ENCODE peak calls at places on chromosomes 1 and 21, in four cellular contexts. D is effector memory CD4-positive, alpha-beta T cell; G is activated naive CD8-positive, alpha-beta T cell treated with anti-CD3 and anti-CD28 coated beads for 36 hours; O is activated CD8-positive, alpha-beta memory T cell treated with anti-CD3 and anti-CD28 coated beads, Interleukin-2, amount 50 U/mL, for 4 hours. T is an unnamed sample.

GRCh38 chr1:116934586-116935207 is 25.0 kb downstream of the PTGFRN start:
- DNase-seq in D (no peak), G (no peak), O (no peak), T (no peak)

GRCh38 chr1:224676613-224677012 is 60.5 kb downstream of the CNIH3 start:
- DNase-seq in D (no peak), G (no peak), O (no peak), T (no peak)

GRCh38 chr21:15534450-15534886 is 195.3 kb upstream of the USP25 start:
- DNase-seq in D (no peak), G (no peak), O (no peak), T (no peak)

GRCh38 chr1:64537942-64538341 is 68.0 kb downstream of the CACHD1 start:
- DNase-seq in D (no peak), G (peak; percentile 39), O (no peak), T (peak; percentile 15)

GRCh38 chr1:174764186-174764585 is 235.6 kb upstream of the CACYBP start:
- DNase-seq in D (no peak), G (no peak), O (no peak), T (no peak)

GRCh38 chr21:17455451-17455850 is 57.4 kb upstream of the CXADR start:
- DNase-seq in D (no peak), G (no peak), O (no peak), T (no peak)

GRCh38 chr1:54287821-54288220 is 87.9 kb downstream of the MRPL37 start:
- DNase-seq in D (no peak), G (no peak), O (no peak), T (no peak)

GRCh38 chr1:172613294-172613693 is 45.6 kb upstream of the FASLG start:
- DNase-seq in D (no peak), G (no peak), O (no peak), T (no peak)

GRCh38 chr1:33577663-33578062 is 105.2 kb downstream of the ZSCAN20 start:
- DNase-seq in D (no peak), G (no peak), O (no peak), T (no peak)

GRCh38 chr1:87706198-87706597 is 377.5 kb downstream of the LMO4 start:
- DNase-seq in D (no peak), G (no peak), O (no peak), T (no peak)

GRCh38 chr1:110412576-110412975 is 5.1 kb upstream of the LAMTOR5 start:
- DNase-seq in D (peak; percentile 10), G (peak; percentile 58), O (peak; percentile 61), T (peak; percentile 71)

GRCh38 chr1:21587602-21587953 is 78.4 kb downstream of the ALPL start:
- DNase-seq in D (no peak), G (no peak), O (no peak), T (no peak)

GRCh38 chr1:245169391-245169790 is 14.6 kb downstream of the KIF26B start:
- DNase-seq in D (no peak), G (no peak), O (no peak), T (no peak)

GRCh38 chr21:43193651-43194302 is 25.0 kb downstream of the CRYAA start:
- DNase-seq in D (no peak), G (no peak), O (peak; percentile 8), T (no peak)

GRCh38 chr1:53369034-53369750 is 41.3 kb upstream of the LRP8 start:
- DNase-seq in D (no peak), G (no peak), O (peak; percentile 12), T (no peak)

GRCh38 chr1:228293816-228294500 is 86.1 kb downstream of the OBSCN start:
- DNase-seq in D (no peak), G (no peak), O (no peak), T (no peak)

GRCh38 chr1:240242601-240243144 is 151.0 kb downstream of the FMN2 start:
- DNase-seq in D (no peak), G (no peak), O (no peak), T (no peak)

GRCh38 chr1:203440780-203441179 is 34.8 kb upstream of the PRELP start:
- DNase-seq in D (no peak), G (no peak), O (no peak), T (peak; percentile 9)

GRCh38 chr1:210739627-210740026 is 394.3 kb downstream of the KCNH1 start:
- DNase-seq in D (no peak), G (no peak), O (no peak), T (no peak)

GRCh38 chr1:5933676-5934057 is 58.6 kb downstream of the NPHP4 start:
- DNase-seq in D (no peak), G (no peak), O (no peak), T (no peak)

GRCh38 chr1:106964505-106964904 is 92.0 kb upstream of the PRMT6 start:
- DNase-seq in D (no peak), G (no peak), O (no peak), T (no peak)

GRCh38 chr1:116374340-116375164 is 1.5 kb downstream of the ATP1A1 start:
- DNase-seq in D (no peak), G (no peak), O (no peak), T (peak; percentile 40)

GRCh38 chr1:100325415-100326324 is 26.6 kb upstream of the CDC14A start:
- DNase-seq in D (no peak), G (no peak), O (no peak), T (no peak)

GRCh38 chr1:244214009-244214967 is 163.2 kb downstream of the ZBTB18 start:
- DNase-seq in D (no peak), G (no peak), O (no peak), T (no peak)

GRCh38 chr1:205739348-205740160 is 10.4 kb downstream of the NUCKS1 start:
- DNase-seq in D (no peak), G (no peak), O (no peak), T (no peak)

GRCh38 chr1:5650283-5651026 is 341.8 kb downstream of the NPHP4 start:
- DNase-seq in D (no peak), G (no peak), O (no peak), T (no peak)

GRCh38 chr1:53586765-53587164 is 127.6 kb downstream of the DMRTB1 start:
- DNase-seq in D (no peak), G (no peak), O (peak; percentile 2), T (no peak)

GRCh38 chr1:212528501-212528900 is 80.1 kb upstream of the ATF3 start:
- DNase-seq in D (no peak), G (no peak), O (no peak), T (no peak)

GRCh38 chr1:7460807-7461206 is 310.3 kb upstream of the VAMP3 start:
- DNase-seq in D (no peak), G (no peak), O (no peak), T (no peak)

GRCh38 chr1:24886241-24886640 is 43.8 kb downstream of the RUNX3 start:
- DNase-seq in D (no peak), G (no peak), O (no peak), T (no peak)

GRCh38 chr1:10084045-10084444 is 51.3 kb downstream of the UBE4B start:
- DNase-seq in D (no peak), G (no peak), O (no peak), T (no peak)

GRCh38 chr1:17032741-17033140 is 21.0 kb upstream of the ATP13A2 start:
- DNase-seq in D (no peak), G (no peak), O (no peak), T (no peak)

GRCh38 chr1:68120136-68120791 is 69.8 kb upstream of the DIRAS3 start:
- DNase-seq in D (no peak), G (peak; percentile 3), O (no peak), T (peak; percentile 36)

GRCh38 chr1:203650012-203650836 is 23.6 kb downstream of the ATP2B4 start:
- DNase-seq in D (peak; percentile 87), G (peak; percentile 83), O (peak; percentile 76), T (peak; percentile 77)

GRCh38 chr21:21807598-21807903 is 809.3 kb downstream of the NCAM2 start:
- DNase-seq in D (no peak), G (no peak), O (no peak), T (no peak)

GRCh38 chr1:115060501-115060900 is 28.8 kb downstream of the TSPAN2 start:
- DNase-seq in D (no peak), G (no peak), O (no peak), T (no peak)

GRCh38 chr21:46214478-46215340 is 13.9 kb downstream of the LSS start:
- DNase-seq in D (no peak), G (no peak), O (no peak), T (no peak)

GRCh38 chr1:162003825-162004205 is 19.9 kb downstream of the OLFML2B start:
- DNase-seq in D (no peak), G (no peak), O (no peak), T (no peak)

T was measured in stimulated activated CD4-positive, alpha-beta T cell treated with anti-CD3 and anti-CD28 coated beads, Interleukin-15, amount 100 ng/mL, for 24 hours.